ENCODE peak calls at places on chromosomes 16 and 17, in four cellular contexts. X is DND-41; H is effector memory CD4-positive, alpha-beta T cell; Q is CD4-positive, CD25-positive, alpha-beta regulatory T cell. L is an unnamed sample.

GRCh38 chr16:53052519-53053501 is at the start of gene CHD9NB:
- DNase-seq in Q (no peak), X (peak; percentile 27), H (no peak), L (no peak)

GRCh38 chr16:53945996-53946395 is 242.0 kb downstream of the FTO start:
- DNase-seq in H (no peak), X (peak; percentile 58), Q (peak; percentile 50), L (no peak)

GRCh38 chr17:35760587-35760986 is at the start of gene C17orf50:
- DNase-seq in Q (no peak), H (no peak), X (no peak), L (no peak)

GRCh38 chr16:852451-853185 is 52.1 kb upstream of the GNG13 start:
- DNase-seq in H (no peak), Q (no peak), X (no peak), L (no peak)

GRCh38 chr17:80907281-80907680 is 84.4 kb upstream of the CHMP6 start:
- DNase-seq in H (no peak), Q (no peak), X (no peak), L (no peak)

GRCh38 chr16:89020068-89020924 is 43.3 kb upstream of the CBFA2T3 start:
- DNase-seq in Q (peak; percentile 39), H (no peak), X (no peak), L (no peak)

GRCh38 chr16:87233928-87234327 is 83.3 kb downstream of the C16orf95 start:
- DNase-seq in H (no peak), Q (no peak), X (no peak), L (no peak)

GRCh38 chr17:16446338-16446983 is 31.1 kb downstream of the TRPV2 start:
- DNase-seq in X (no peak), H (no peak), Q (no peak), L (no peak)

GRCh38 chr17:18187816-18188761 is 4.5 kb downstream of the ALKBH5 start:
- DNase-seq in X (no peak), H (no peak), Q (no peak), L (no peak)

GRCh38 chr17:64520359-64520758 is 13.6 kb downstream of the CEP95 start:
- DNase-seq in X (no peak), H (no peak), Q (no peak), L (no peak)
- H3K36me3 ChIP-seq in X (peaks cover 92% of the 10 kb centered on the region), H (peaks cover 73% of the 10 kb centered on the region), Q (peaks cover 83% of the 10 kb centered on the region), L (peaks cover 10% of the 10 kb centered on the region)

DNA sequence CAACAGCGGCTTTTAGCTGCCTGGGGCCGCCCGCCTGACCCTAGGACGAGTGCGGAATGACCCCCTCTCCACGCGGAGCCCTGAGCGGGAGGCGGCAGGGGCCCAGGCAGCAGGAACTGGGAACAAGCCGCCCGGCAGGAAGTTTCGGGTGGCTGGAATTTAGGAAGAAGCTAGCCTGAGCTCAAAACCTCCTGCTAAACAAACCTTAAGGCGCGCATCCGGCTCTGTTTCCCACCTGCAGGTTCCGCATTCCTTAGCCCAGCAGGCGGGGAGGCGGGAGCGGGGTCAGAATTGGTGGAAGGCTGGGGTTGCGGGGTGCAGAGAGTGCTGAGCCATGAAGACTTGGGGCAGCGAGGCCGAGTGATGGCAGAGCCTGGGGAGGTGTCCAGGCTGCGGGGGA is 813.9 kb downstream of the KCNJ18 start:
- DNase-seq in H (no peak), Q (no peak), X (no peak), L (no peak)
- H3K9me3 ChIP-seq in H (no peaks in the 10 kb centered on the region), Q (no peaks in the 10 kb centered on the region), X (peaks cover 14% of the 10 kb centered on the region), L (peaks cover 3% of the 10 kb centered on the region)

GRCh38 chr17:36837193-36837592 is 100.1 kb upstream of the LHX1 start:
- DNase-seq in H (no peak), Q (no peak), X (no peak), L (no peak)
- H3K4me1 ChIP-seq in H (no peaks in the 10 kb centered on the region), Q (no peaks in the 10 kb centered on the region), X (no peaks in the 10 kb centered on the region), L (no peaks in the 10 kb centered on the region)

DNA sequence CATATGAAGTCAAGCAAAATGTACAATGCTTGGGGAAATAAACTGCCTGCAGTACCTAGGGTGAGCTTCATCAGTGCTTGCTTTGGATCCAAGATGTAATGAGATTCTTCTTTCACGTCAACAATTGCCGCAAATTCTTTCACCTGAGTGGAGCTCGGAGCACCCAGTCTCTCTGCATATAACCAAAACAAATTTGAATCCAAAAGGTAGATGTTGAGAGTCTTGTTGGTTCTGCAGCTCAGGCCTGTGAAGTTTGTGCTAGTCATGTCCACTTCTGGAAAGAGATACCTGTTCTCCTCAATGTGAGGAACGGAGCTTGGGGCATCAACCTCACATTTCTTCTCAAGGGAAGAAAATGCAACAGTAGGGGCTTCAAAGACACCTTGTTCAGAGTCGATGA is 23.0 kb downstream of the SNN start:
- DNase-seq in X (no peak), H (no peak), Q (no peak), L (no peak)
- H3K36me3 ChIP-seq in X (peaks cover 80% of the 10 kb centered on the region), H (peaks cover 63% of the 10 kb centered on the region), Q (peaks cover 75% of the 10 kb centered on the region), L (peaks cover 4% of the 10 kb centered on the region)

GRCh38 chr16:23269248-23270091 is 32.6 kb upstream of the SCNN1B start:
- DNase-seq in H (no peak), Q (no peak), X (no peak), L (no peak)

GRCh38 chr16:23270654-23271053 is 31.4 kb upstream of the SCNN1B start:
- DNase-seq in Q (no peak), H (no peak), X (no peak), L (no peak)

GRCh38 chr16:23268561-23268960 is 33.5 kb upstream of the SCNN1B start:
- DNase-seq in X (no peak), Q (no peak), H (no peak), L (no peak)

GRCh38 chr16:23267647-23268046 is 34.5 kb upstream of the SCNN1B start:
- DNase-seq in H (no peak), X (no peak), Q (no peak), L (no peak)
- H3K9me3 ChIP-seq in H (no peaks in the 10 kb centered on the region), X (no peaks in the 10 kb centered on the region), Q (no peaks in the 10 kb centered on the region), L (no peaks in the 10 kb centered on the region)

GRCh38 chr17:72419866-72420774 is 299.3 kb downstream of the SOX9 start:
- DNase-seq in H (no peak), X (no peak), Q (no peak), L (no peak)

GRCh38 chr17:72422204-72422504 is 301.3 kb downstream of the SOX9 start:
- DNase-seq in Q (no peak), H (no peak), X (no peak), L (no peak)

GRCh38 chr17:72420775-72421127 is 299.9 kb downstream of the SOX9 start:
- DNase-seq in Q (no peak), X (no peak), H (no peak), L (no peak)

GRCh38 chr17:72422505-72423285 is 301.9 kb downstream of the SOX9 start:
- DNase-seq in H (no peak), X (no peak), Q (peak; percentile 16), L (no peak)

DNA sequence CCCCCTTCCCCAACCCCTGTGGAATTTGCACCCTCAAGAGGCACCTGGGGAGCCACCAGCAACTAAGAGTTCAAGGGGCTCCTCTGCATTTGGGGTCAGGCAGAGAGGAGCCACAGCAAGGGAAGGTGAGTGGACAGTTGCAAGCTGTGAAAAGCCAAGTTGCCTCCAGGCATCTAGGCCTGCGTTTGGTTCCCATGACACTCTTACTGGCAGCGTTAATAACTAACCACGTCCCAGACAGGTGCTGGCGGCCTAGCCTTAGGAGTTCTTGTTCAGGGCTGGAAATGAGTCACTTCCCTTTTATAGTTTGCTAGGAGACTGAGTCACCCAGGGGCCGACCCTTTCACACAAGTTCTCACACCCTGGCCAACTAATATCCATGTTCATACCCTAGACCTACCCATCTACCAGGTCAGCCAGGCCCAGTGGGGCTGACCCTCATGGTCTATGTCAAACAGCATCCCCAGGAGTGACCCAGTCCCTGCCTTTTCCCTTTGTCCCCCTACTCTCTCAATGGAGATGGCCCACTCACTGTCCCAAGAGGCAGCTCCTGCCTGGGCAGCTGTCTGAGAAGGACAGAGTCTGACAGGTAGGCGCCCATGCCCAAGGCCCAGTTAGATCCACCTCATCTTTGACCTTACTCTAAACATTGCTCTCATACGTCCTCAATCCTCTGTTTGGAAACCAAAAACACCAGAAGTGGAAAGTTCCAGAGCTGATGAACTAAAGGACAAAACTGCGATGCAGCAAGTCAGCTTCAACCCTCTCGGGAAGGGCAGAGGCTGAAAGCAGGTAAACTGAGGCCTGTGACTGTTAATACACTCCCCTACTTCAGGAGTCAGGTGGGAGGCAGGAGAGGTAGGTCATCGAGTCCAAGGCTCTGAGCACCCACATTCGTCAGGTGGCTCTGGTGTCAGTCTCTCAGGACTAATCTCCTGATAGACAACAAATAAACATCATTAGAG is 300.6 kb downstream of the SOX9 start:
- DNase-seq in H (no peak), Q (peak; percentile 50), X (peak; percentile 32), L (no peak)
- H3K4me1 ChIP-seq in H (no peaks in the 10 kb centered on the region), Q (peaks cover 14% of the 10 kb centered on the region), X (peaks cover 3% of the 10 kb centered on the region), L (peaks cover 42% of the 10 kb centered on the region)

GRCh38 chr16:57064995-57065394 is 27.4 kb upstream of the CPNE2 start:
- DNase-seq in H (no peak), Q (no peak), X (no peak), L (no peak)

GRCh38 chr16:57066625-57067024 is 25.8 kb upstream of the CPNE2 start:
- DNase-seq in X (no peak), H (no peak), Q (no peak), L (no peak)

GRCh38 chr16:57069635-57070350 is 22.6 kb upstream of the CPNE2 start:
- DNase-seq in Q (no peak), H (no peak), X (no peak), L (no peak)

GRCh38 chr16:57069053-57069452 is 23.3 kb upstream of the CPNE2 start:
- DNase-seq in H (no peak), Q (no peak), X (no peak), L (no peak)

DNA sequence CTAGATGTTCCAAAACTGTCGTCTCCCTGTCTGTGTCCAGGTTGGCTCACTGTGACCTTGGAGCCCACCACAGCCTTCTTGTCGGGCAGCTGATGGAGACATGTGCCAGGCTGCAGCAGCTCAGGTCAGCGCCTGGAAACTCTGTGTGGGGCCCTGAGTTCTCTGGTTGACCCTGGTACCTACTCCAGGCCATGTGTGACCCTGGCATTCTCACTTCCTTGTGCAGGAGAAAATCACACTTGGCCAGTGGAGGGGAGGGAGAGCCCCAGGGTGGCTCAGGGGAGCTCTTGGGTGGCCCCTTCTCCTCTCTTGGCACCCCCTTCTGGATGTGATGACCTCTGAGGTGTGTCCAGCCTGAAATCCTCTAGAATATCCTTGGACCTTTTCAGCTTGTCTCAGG is 25.0 kb upstream of the CPNE2 start:
- DNase-seq in H (no peak), Q (no peak), X (no peak), L (no peak)
- H3K36me3 ChIP-seq in H (peaks cover 62% of the 10 kb centered on the region), Q (peaks cover 62% of the 10 kb centered on the region), X (no peaks in the 10 kb centered on the region), L (no peaks in the 10 kb centered on the region)

L was measured in Peyer's patch.